ENCODE peak calls at places on chromosomes 4 and X, in four cellular contexts. One of them, this sample, is unnamed.
A peak's percentile ranks its signal among the peaks of the same experiment; 100 is the strongest.

GRCh38 chrX:50106051-50106450 is 94.8 kb downstream of the AKAP4 start:
- DNase-seq in activated T-cell treated with anti-CD3 and anti-CD28 coated beads, Interleukin-2, amount 50 U/mL, for 72 hours: no peak
- DNase-seq in GM12892: no peak
- DNase-seq in stimulated activated CD8-positive, alpha-beta memory T cell treated with anti-CD3 and anti-CD28 coated beads, Interleukin-7, amount 100 ng/mL, for 1 hour: no peak
- DNase-seq in this sample: no peak

GRCh38 chrX:80471582-80471981 is 51.3 kb downstream of the TENT5D start:
- DNase-seq in GM12892: no peak
- DNase-seq in activated T-cell treated with anti-CD3 and anti-CD28 coated beads, Interleukin-2, amount 50 U/mL, for 72 hours: no peak
- DNase-seq in stimulated activated CD8-positive, alpha-beta memory T cell treated with anti-CD3 and anti-CD28 coated beads, Interleukin-7, amount 100 ng/mL, for 1 hour: no peak
- DNase-seq in this sample: no peak

GRCh38 chr4:15420642-15421041 is 7.2 kb upstream of the C1QTNF7 start:
- DNase-seq in stimulated activated CD8-positive, alpha-beta memory T cell treated with anti-CD3 and anti-CD28 coated beads, Interleukin-7, amount 100 ng/mL, for 1 hour: no peak
- DNase-seq in activated T-cell treated with anti-CD3 and anti-CD28 coated beads, Interleukin-2, amount 50 U/mL, for 72 hours: no peak
- DNase-seq in GM12892: no peak
- DNase-seq in this sample: no peak

GRCh38 chrX:12080265-12080664 is 58.0 kb upstream of the FRMPD4 start:
- DNase-seq in activated T-cell treated with anti-CD3 and anti-CD28 coated beads, Interleukin-2, amount 50 U/mL, for 72 hours: no peak
- DNase-seq in GM12892: no peak
- DNase-seq in stimulated activated CD8-positive, alpha-beta memory T cell treated with anti-CD3 and anti-CD28 coated beads, Interleukin-7, amount 100 ng/mL, for 1 hour: no peak
- DNase-seq in this sample: peak; percentile 23

GRCh38 chr4:127610488-127610887 is 22.3 kb upstream of the INTU start:
- DNase-seq in GM12892: no peak
- DNase-seq in stimulated activated CD8-positive, alpha-beta memory T cell treated with anti-CD3 and anti-CD28 coated beads, Interleukin-7, amount 100 ng/mL, for 1 hour: no peak
- DNase-seq in activated T-cell treated with anti-CD3 and anti-CD28 coated beads, Interleukin-2, amount 50 U/mL, for 72 hours: no peak
- DNase-seq in this sample: no peak

GRCh38 chr4:123479944-123480343 is 83.3 kb downstream of the SPRY1 start:
- DNase-seq in stimulated activated CD8-positive, alpha-beta memory T cell treated with anti-CD3 and anti-CD28 coated beads, Interleukin-7, amount 100 ng/mL, for 1 hour: no peak
- DNase-seq in GM12892: no peak
- DNase-seq in activated T-cell treated with anti-CD3 and anti-CD28 coated beads, Interleukin-2, amount 50 U/mL, for 72 hours: no peak
- DNase-seq in this sample: no peak

GRCh38 chrX:17291998-17292658 is 82.9 kb upstream of the NHS start:
- DNase-seq in activated T-cell treated with anti-CD3 and anti-CD28 coated beads, Interleukin-2, amount 50 U/mL, for 72 hours: no peak
- DNase-seq in stimulated activated CD8-positive, alpha-beta memory T cell treated with anti-CD3 and anti-CD28 coated beads, Interleukin-7, amount 100 ng/mL, for 1 hour: no peak
- DNase-seq in GM12892: no peak
- DNase-seq in this sample: no peak

GRCh38 chrX:71245159-71245558 is 8.8 kb downstream of the ZMYM3 start:
- DNase-seq in activated T-cell treated with anti-CD3 and anti-CD28 coated beads, Interleukin-2, amount 50 U/mL, for 72 hours: no peak
- DNase-seq in stimulated activated CD8-positive, alpha-beta memory T cell treated with anti-CD3 and anti-CD28 coated beads, Interleukin-7, amount 100 ng/mL, for 1 hour: no peak
- DNase-seq in GM12892: no peak
- DNase-seq in this sample: no peak

GRCh38 chr4:184857446-184858121 is 31.8 kb upstream of the ACSL1 start:
- DNase-seq in GM12892: no peak
- DNase-seq in activated T-cell treated with anti-CD3 and anti-CD28 coated beads, Interleukin-2, amount 50 U/mL, for 72 hours: no peak
- DNase-seq in stimulated activated CD8-positive, alpha-beta memory T cell treated with anti-CD3 and anti-CD28 coated beads, Interleukin-7, amount 100 ng/mL, for 1 hour: no peak
- DNase-seq in this sample: no peak

GRCh38 chrX:72280210-72280882 is 3.3 kb upstream of the RPS4X start:
- DNase-seq in stimulated activated CD8-positive, alpha-beta memory T cell treated with anti-CD3 and anti-CD28 coated beads, Interleukin-7, amount 100 ng/mL, for 1 hour: no peak
- DNase-seq in activated T-cell treated with anti-CD3 and anti-CD28 coated beads, Interleukin-2, amount 50 U/mL, for 72 hours: no peak
- DNase-seq in GM12892: no peak
- DNase-seq in this sample: no peak

GRCh38 chr4:174561556-174561955 is 39.3 kb upstream of the HPGD start:
- DNase-seq in activated T-cell treated with anti-CD3 and anti-CD28 coated beads, Interleukin-2, amount 50 U/mL, for 72 hours: no peak
- DNase-seq in stimulated activated CD8-positive, alpha-beta memory T cell treated with anti-CD3 and anti-CD28 coated beads, Interleukin-7, amount 100 ng/mL, for 1 hour: no peak
- DNase-seq in GM12892: no peak
- DNase-seq in this sample: no peak

GRCh38 chrX:46310815-46311497 is 234.3 kb downstream of the ZNF674 start:
- DNase-seq in GM12892: no peak
- DNase-seq in stimulated activated CD8-positive, alpha-beta memory T cell treated with anti-CD3 and anti-CD28 coated beads, Interleukin-7, amount 100 ng/mL, for 1 hour: no peak
- DNase-seq in activated T-cell treated with anti-CD3 and anti-CD28 coated beads, Interleukin-2, amount 50 U/mL, for 72 hours: no peak
- DNase-seq in this sample: no peak

GRCh38 chr4:8390604-8391003 is 49.9 kb downstream of the ACOX3 start:
- DNase-seq in activated T-cell treated with anti-CD3 and anti-CD28 coated beads, Interleukin-2, amount 50 U/mL, for 72 hours: no peak
- DNase-seq in stimulated activated CD8-positive, alpha-beta memory T cell treated with anti-CD3 and anti-CD28 coated beads, Interleukin-7, amount 100 ng/mL, for 1 hour: no peak
- DNase-seq in GM12892: no peak
- DNase-seq in this sample: no peak

GRCh38 chrX:113947548-113947947 is 636.3 kb upstream of the HTR2C start:
- DNase-seq in activated T-cell treated with anti-CD3 and anti-CD28 coated beads, Interleukin-2, amount 50 U/mL, for 72 hours: no peak
- DNase-seq in stimulated activated CD8-positive, alpha-beta memory T cell treated with anti-CD3 and anti-CD28 coated beads, Interleukin-7, amount 100 ng/mL, for 1 hour: no peak
- DNase-seq in GM12892: no peak
- DNase-seq in this sample: no peak

GRCh38 chrX:149314031-149314430 is 191.1 kb downstream of the IDS start:
- DNase-seq in GM12892: no peak
- DNase-seq in activated T-cell treated with anti-CD3 and anti-CD28 coated beads, Interleukin-2, amount 50 U/mL, for 72 hours: no peak
- DNase-seq in stimulated activated CD8-positive, alpha-beta memory T cell treated with anti-CD3 and anti-CD28 coated beads, Interleukin-7, amount 100 ng/mL, for 1 hour: no peak
- DNase-seq in this sample: no peak

GRCh38 chrX:36867143-36867542 is 141.0 kb upstream of the FAM47C start:
- DNase-seq in stimulated activated CD8-positive, alpha-beta memory T cell treated with anti-CD3 and anti-CD28 coated beads, Interleukin-7, amount 100 ng/mL, for 1 hour: no peak
- DNase-seq in GM12892: no peak
- DNase-seq in activated T-cell treated with anti-CD3 and anti-CD28 coated beads, Interleukin-2, amount 50 U/mL, for 72 hours: peak; percentile 1
- DNase-seq in this sample: peak; percentile 5

GRCh38 chrX:130032552-130032951 is 50.1 kb downstream of the BCORL1 start:
- DNase-seq in GM12892: no peak
- DNase-seq in activated T-cell treated with anti-CD3 and anti-CD28 coated beads, Interleukin-2, amount 50 U/mL, for 72 hours: no peak
- DNase-seq in stimulated activated CD8-positive, alpha-beta memory T cell treated with anti-CD3 and anti-CD28 coated beads, Interleukin-7, amount 100 ng/mL, for 1 hour: no peak
- DNase-seq in this sample: no peak

This sample was measured in GM13977.